ENCODE peak calls at places on chromosomes 7 and 10, in four cellular contexts. E, F, O and A are unnamed samples.

GRCh38 chr7:30445770-30446169 is 32.8 kb downstream of the NOD1 start:
- DNase-seq in E (peak), F (peak), O (no peak), A (peak)

GRCh38 chr7:125046767-125047166 is 117.1 kb upstream of the POT1 start:
- DNase-seq in F (no peak), O (no peak), E (no peak), A (no peak)

GRCh38 chr7:100406767-100407166 is 21.7 kb downstream of the ZCWPW1 start:
- DNase-seq in E (no peak), O (no peak), F (no peak), A (no peak)

GRCh38 chr7:30930621-30931020 is 19.0 kb downstream of the AQP1 start:
- DNase-seq in F (peak), O (no peak), E (no peak), A (no peak)

GRCh38 chr7:150385240-150385830 is 6.2 kb downstream of the ZNF775 start:
- DNase-seq in E (no peak), F (no peak), O (no peak), A (no peak)

GRCh38 chr10:13100349-13101294 is 659 bp downstream of the OPTN start:
- DNase-seq in F (peak), E (peak), O (peak), A (peak)

GRCh38 chr7:117674617-117675016 is 194.8 kb downstream of the CFTR start:
- DNase-seq in E (no peak), F (no peak), O (no peak), A (no peak)

GRCh38 chr7:107815254-107815882 is 12.3 kb upstream of the SLC26A3 start:
- DNase-seq in O (no peak), E (no peak), F (no peak), A (no peak)

GRCh38 chr10:5658871-5659618 is 7.3 kb downstream of the ASB13 start:
- DNase-seq in E (no peak), F (no peak), O (no peak), A (no peak)

GRCh38 chr7:99392659-99393362 is 15.6 kb downstream of the PDAP1 start:
- DNase-seq in F (peak), O (peak), E (peak), A (peak)

GRCh38 chr10:16187161-16187560 is 249.6 kb upstream of the PTER start:
- DNase-seq in O (no peak), E (no peak), F (no peak), A (no peak)

GRCh38 chr10:24415455-24416169 is 206.7 kb downstream of the KIAA1217 start:
- DNase-seq in O (no peak), E (peak), F (peak), A (no peak)

GRCh38 chr10:108544500-108545120 is 1378.7 kb downstream of the XPNPEP1 start:
- DNase-seq in O (peak), F (peak), E (peak), A (peak)

GRCh38 chr7:44999245-45000095 is 531 bp upstream of the CCM2 start:
- DNase-seq in O (peak), F (peak), E (peak), A (peak)

GRCh38 chr10:42991442-42992098 is 85.3 kb upstream of the RET start:
- DNase-seq in O (no peak), F (no peak), E (no peak), A (no peak)

GRCh38 chr7:8579661-8580060 is 146.3 kb downstream of the NXPH1 start:
- DNase-seq in E (no peak), F (no peak), O (no peak), A (no peak)

DNA sequence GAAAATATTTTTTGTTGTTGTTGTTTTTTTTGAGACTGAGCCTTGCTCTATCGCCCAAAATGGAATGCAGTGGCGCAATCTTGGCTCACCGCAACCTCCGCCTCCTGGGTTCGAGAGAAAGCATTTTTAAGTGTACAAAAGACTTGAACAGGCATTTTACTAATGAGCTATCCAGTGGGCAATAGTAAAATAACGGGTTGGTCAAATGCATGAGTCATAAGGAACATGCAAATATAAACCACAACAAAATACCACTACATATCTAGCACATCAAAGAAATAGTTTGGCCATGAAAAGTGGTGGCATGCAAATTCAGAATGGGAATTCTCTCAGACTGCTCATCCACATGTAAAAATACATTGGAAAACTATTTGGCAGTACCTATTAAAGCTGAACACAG is 71.7 kb upstream of the TMEM106B start:
- DNase-seq in O (no peak), F (no peak), E (no peak), A (no peak)
- TF ChIP-seq POLR2A in O (no peak), F (no peak), E (no peak), A (no peak)

DNA sequence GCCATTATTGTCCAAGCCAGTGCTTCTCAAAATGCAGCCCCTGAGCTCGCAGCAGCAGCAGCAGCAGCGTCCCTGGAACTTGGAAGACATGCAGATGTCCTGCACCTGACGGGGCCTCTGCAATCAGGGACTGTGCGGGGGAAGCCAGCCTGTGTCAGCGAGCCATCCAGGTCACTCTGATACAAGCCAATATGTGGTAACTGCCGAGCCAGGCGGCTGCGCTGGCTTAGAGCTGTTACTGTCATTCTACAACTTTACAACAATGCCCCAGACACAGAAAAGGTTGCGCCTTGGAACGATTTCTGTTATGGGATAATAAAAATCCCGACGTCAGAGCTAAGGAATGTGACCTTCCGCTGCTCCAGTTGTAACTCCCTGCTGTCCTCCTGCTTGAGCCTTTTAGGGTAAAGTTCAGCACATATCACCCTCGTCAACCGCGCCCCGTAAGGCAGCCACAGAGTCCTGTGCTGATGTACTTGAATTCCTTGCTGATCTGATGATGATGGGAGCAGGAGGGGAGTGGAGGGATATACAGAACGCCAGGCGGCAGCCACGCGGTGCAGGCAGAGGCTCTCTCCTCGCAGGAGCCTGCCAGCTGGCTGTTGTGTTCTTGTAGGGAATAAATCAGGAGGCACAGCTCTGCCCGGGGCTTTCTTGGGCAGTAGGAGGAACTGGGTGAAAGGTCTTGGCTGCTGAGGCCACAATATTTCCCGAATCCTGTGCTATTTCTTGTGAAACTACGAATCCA is 20.0 kb upstream of the CRYGN start:
- DNase-seq in F (peak), E (peak), O (peak), A (no peak)
- TF ChIP-seq POLR2A in F (no peak), E (no peak), O (no peak), A (no peak)

GRCh38 chr10:70477661-70478162 is 855 bp upstream of the PALD1 start:
- DNase-seq in F (peak), E (no peak), O (peak), A (no peak)

GRCh38 chr10:70480254-70480861 is 1.8 kb downstream of the PALD1 start:
- DNase-seq in E (no peak), F (peak), O (no peak), A (no peak)

GRCh38 chr10:70479626-70480253 is 1.2 kb downstream of the PALD1 start:
- DNase-seq in O (no peak), F (peak), E (no peak), A (no peak)

GRCh38 chr10:70479161-70479531 is 579 bp downstream of the PALD1 start:
- DNase-seq in F (no peak), E (no peak), O (no peak), A (no peak)

GRCh38 chr10:70478191-70479160 is at the start of gene PALD1:
- DNase-seq in E (peak), F (peak), O (peak), A (no peak)
- TF ChIP-seq POLR2A in E (no peak), F (peak), O (no peak), A (no peak)

GRCh38 chr10:68600041-68600778 is 40.1 kb downstream of the TET1 start:
- DNase-seq in O (peak), E (peak), F (peak), A (peak)
- TF ChIP-seq POLR2A in O (peak), E (peak), F (no peak), A (peak)

GRCh38 chr7:73625276-73625675 is 954 bp upstream of the MLXIPL start:
- DNase-seq in E (no peak), O (no peak), F (no peak), A (no peak)

GRCh38 chr7:73622527-73622908 is 1.8 kb downstream of the MLXIPL start:
- DNase-seq in O (no peak), F (no peak), E (no peak), A (no peak)

GRCh38 chr7:73624669-73625001 is 313 bp upstream of the MLXIPL start:
- DNase-seq in E (no peak), O (no peak), F (no peak), A (no peak)

GRCh38 chr7:73622909-73623797 is 1.2 kb downstream of the MLXIPL start:
- DNase-seq in E (no peak), F (peak), O (no peak), A (peak)

GRCh38 chr7:73623798-73624668 is at the start of gene MLXIPL:
- DNase-seq in E (peak), O (peak), F (peak), A (peak)
- TF ChIP-seq POLR2A in E (peak), O (no peak), F (peak), A (no peak)

GRCh38 chr10:69086131-69086530 is 1.8 kb upstream of the SRGN start:
- DNase-seq in O (peak), F (no peak), E (no peak), A (no peak)
- TF ChIP-seq POLR2A in O (no peak), F (no peak), E (no peak), A (no peak)

GRCh38 chr10:32943395-32943794 is 14.6 kb downstream of the ITGB1 start:
- DNase-seq in F (no peak), O (no peak), E (no peak), A (no peak)

GRCh38 chr10:32941357-32941756 is 16.7 kb downstream of the ITGB1 start:
- DNase-seq in F (no peak), O (no peak), E (no peak), A (no peak)

GRCh38 chr10:32942081-32942480 is 15.9 kb downstream of the ITGB1 start:
- DNase-seq in O (no peak), F (no peak), E (no peak), A (no peak)

GRCh38 chr10:32946108-32946507 is 11.9 kb downstream of the ITGB1 start:
- DNase-seq in O (no peak), E (no peak), F (no peak), A (no peak)

DNA sequence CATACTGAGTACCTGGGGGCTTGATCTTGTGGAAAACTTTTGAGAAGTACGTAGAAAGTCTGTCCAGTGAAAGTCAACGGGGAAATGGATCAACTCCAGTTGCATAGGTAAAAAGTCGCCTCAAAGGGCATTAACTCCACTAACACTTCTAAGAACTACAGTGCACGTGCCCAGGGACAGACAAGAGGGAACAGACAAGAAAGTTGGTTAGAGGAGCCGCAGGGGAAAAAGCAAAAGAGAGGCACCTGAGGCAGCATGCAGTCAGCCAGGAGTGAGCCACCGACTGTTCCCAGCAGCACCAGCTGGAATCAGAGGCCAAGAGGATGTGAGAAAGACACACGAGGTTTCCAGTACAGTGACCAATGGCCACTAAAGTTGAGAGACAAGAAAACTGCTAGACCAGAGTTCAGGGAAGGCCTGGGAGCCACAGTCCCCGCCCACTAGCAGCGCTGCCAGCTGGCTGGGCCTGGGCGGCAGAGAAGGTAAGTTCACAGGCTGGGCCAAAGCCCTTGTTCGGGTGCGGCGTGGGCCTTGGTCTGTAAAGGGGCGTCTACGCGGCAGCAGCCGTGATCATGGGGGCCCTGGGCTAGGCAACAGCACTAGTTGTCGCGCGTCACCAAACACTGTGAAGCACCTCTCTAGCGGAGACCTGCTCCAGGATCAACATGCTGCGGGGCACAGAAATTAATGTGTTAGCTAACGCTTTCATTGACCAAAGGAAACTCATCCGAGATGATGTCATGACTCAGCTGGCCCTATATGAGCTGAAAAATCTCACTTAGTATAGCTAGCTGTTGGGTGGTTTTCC is 14.0 kb downstream of the ITGB1 start:
- DNase-seq in O (no peak), E (no peak), F (peak), A (peak)
- TF ChIP-seq POLR2A in O (no peak), E (no peak), F (no peak), A (no peak)

DNA sequence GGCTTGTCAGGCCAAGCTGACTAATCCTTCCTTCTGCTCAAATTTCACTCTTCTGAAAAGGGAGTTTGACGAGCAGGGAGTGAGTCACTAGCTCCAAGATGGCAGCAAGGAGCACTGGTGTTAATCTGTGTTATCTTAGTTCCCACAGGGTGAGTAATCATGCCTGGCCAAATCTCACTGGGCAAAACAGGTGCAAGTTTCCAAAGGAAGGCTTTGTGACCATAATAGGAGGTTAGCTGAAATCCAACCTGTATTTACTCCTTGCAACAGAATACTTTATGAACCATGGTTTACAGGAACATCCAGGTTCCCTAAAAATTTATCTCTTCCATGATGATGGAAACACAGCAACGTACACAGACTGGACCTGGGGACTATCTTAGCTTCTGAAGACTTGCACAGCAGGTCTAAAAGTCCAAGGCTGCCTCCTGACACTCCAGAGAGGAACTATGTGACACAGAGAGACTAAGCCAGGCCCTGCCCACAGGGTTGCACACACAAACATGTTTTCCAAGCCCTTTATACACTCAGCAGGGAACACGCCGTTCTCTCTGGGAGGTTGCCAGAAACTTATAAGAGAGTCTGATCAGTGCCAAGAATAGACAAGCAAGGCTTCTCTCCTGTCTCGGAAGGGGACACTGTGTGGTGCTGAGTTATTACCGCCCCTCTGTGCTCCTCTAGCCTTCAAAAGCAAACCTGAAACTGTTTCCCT is 46.3 kb downstream of the PDK4 start:
- DNase-seq in F (peak), O (peak), E (peak), A (peak)
- TF ChIP-seq POLR2A in F (no peak), O (no peak), E (peak), A (no peak)